ENCODE peak calls at places on chromosomes 6 and 20, in eight cellular contexts. A is heart left ventricle, H is BE2C, I is astrocyte of the spinal cord, X is MCF 10A, N is H9, K is PC-9, T is HCT116. Y is an unnamed sample.

GRCh38 chr20:24724982-24725533 is 224.0 kb upstream of the CST7 start:
- DNase-seq in A (no peak), H (no peak), I (no peak), X (no peak), N (no peak), K (no peak), T (no peak), Y (no peak)

GRCh38 chr20:35954907-35955251 is 577 bp upstream of the SCAND1 start:
- DNase-seq in A (no peak), H (no peak), I (peak; percentile 49), X (peak; percentile 36), N (no peak), K (peak; percentile 46), T (no peak), Y (no peak)

GRCh38 chr6:28212510-28213212 is 12.4 kb upstream of the ZSCAN9 start:
- DNase-seq in A (no peak), H (peak; percentile 78), I (peak; percentile 86), X (peak; percentile 90), N (peak; percentile 84), K (peak; percentile 93), T (peak; percentile 80), Y (peak; percentile 73)

GRCh38 chr6:124872361-124873065 is 89.7 kb upstream of the RNF217 start:
- DNase-seq in A (no peak), H (no peak), I (no peak), X (no peak), N (no peak), K (no peak), T (no peak), Y (no peak)

GRCh38 chr6:51855310-51856082 is 231.9 kb downstream of the PKHD1 start:
- DNase-seq in A (no peak), H (peak; percentile 63), I (peak; percentile 55), X (peak; percentile 78), N (peak; percentile 57), K (peak; percentile 54), T (peak; percentile 41), Y (peak; percentile 57)

GRCh38 chr6:5541751-5542432 is 280.6 kb downstream of the FARS2 start:
- DNase-seq in A (no peak), H (no peak), I (no peak), X (peak; percentile 11), N (peak; percentile 77), K (peak; percentile 75), T (peak; percentile 78), Y (no peak)

GRCh38 chr6:5219292-5219691 is 41.5 kb downstream of the LYRM4 start:
- DNase-seq in A (no peak), H (no peak), I (no peak), X (no peak), N (no peak), K (no peak), T (no peak), Y (no peak)

GRCh38 chr6:166910601-166911000 is 45.7 kb downstream of the RNASET2 start:
- DNase-seq in A (no peak), H (no peak), I (no peak), X (peak; percentile 49), N (no peak), K (no peak), T (no peak), Y (no peak)

GRCh38 chr6:151652338-151652737 is 155.1 kb upstream of the ESR1 start:
- DNase-seq in A (no peak), H (no peak), I (no peak), X (peak; percentile 9), N (no peak), K (no peak), T (no peak), Y (no peak)

GRCh38 chr20:23334111-23334510 is 16.5 kb upstream of the NXT1 start:
- DNase-seq in A (no peak), H (no peak), I (no peak), X (no peak), N (no peak), K (no peak), T (no peak), Y (no peak)

GRCh38 chr6:70369332-70369950 is 43.9 kb upstream of the FAM135A start:
- DNase-seq in A (peak; percentile 33), H (peak; percentile 66), I (peak; percentile 70), X (peak; percentile 73), N (peak; percentile 76), K (peak; percentile 46), T (peak; percentile 54), Y (peak; percentile 73)

GRCh38 chr6:17505062-17505476 is 95.0 kb upstream of the FAM8A1 start:
- DNase-seq in A (no peak), H (no peak), I (peak; percentile 28), X (peak; percentile 33), N (no peak), K (no peak), T (peak; percentile 27), Y (no peak)

GRCh38 chr6:53358440-53359087 is 9.8 kb upstream of the ELOVL5 start:
- DNase-seq in A (no peak), H (no peak), I (no peak), X (no peak), N (no peak), K (no peak), T (no peak), Y (no peak)

DNA sequence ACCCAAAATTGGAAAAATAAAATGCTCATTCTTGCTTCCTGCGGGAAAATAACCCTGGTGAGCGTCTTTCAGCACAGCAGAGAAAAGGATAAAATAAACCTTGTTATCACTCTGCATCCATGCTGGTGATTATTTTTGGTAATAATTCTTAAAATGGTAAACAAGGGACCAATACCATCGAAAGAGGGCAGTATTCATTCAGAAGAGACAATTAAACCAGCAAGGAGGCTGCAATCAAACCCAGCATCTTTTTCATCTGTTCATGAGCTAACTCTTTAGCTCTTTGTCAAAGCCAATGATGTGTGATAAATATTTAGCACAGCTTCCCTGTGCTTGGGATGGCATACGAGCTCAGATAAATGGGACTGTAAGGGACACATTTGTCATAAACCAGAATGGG is 34.3 kb downstream of the CDH26 start:
- DNase-seq in A (no peak), H (no peak), I (no peak), X (peak; percentile 17), N (no peak), K (peak; percentile 41), T (no peak), Y (no peak)
- TF ChIP-seq CTCF in A (no peak), H (no peak), I (no peak), X (peak; percentile 15), N (no peak), K (peak; percentile 35), T (peak; percentile 30), Y (no peak)

DNA sequence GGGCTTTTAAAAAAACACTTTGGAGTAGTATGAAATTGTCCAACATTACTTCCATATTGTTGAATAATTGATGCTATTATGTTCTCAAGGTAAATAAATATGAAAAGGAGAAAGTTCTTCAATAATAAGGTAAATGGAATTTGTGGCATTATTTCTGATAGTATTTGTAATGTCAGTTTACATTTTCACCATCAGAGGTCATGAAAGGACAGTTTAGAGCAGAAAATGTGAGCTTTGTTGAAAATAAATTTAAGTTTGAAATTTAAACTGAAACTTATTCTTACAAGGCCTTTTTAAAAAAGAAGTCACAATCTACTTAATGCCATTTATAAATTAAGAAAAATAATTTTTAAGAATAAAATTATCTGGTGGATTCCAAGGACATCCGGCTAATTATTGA is 15.8 kb upstream of the CEP162 start:
- DNase-seq in A (no peak), H (no peak), I (no peak), X (no peak), N (no peak), K (no peak), T (no peak), Y (no peak)
- TF ChIP-seq CTCF in A (no peak), H (no peak), I (no peak), X (peak; percentile 27), N (peak; percentile 36), K (peak; percentile 33), T (no peak), Y (no peak)

GRCh38 chr20:12570371-12570770 is 438.4 kb upstream of the SPTLC3 start:
- DNase-seq in A (no peak), H (peak; percentile 74), I (no peak), X (peak; percentile 69), N (peak; percentile 81), K (no peak), T (no peak), Y (peak; percentile 57)
- TF ChIP-seq CTCF in A (no peak), H (peak; percentile 94), I (peak; percentile 35), X (no peak), N (peak; percentile 89), K (peak; percentile 51), T (peak; percentile 5), Y (peak; percentile 35)

DNA sequence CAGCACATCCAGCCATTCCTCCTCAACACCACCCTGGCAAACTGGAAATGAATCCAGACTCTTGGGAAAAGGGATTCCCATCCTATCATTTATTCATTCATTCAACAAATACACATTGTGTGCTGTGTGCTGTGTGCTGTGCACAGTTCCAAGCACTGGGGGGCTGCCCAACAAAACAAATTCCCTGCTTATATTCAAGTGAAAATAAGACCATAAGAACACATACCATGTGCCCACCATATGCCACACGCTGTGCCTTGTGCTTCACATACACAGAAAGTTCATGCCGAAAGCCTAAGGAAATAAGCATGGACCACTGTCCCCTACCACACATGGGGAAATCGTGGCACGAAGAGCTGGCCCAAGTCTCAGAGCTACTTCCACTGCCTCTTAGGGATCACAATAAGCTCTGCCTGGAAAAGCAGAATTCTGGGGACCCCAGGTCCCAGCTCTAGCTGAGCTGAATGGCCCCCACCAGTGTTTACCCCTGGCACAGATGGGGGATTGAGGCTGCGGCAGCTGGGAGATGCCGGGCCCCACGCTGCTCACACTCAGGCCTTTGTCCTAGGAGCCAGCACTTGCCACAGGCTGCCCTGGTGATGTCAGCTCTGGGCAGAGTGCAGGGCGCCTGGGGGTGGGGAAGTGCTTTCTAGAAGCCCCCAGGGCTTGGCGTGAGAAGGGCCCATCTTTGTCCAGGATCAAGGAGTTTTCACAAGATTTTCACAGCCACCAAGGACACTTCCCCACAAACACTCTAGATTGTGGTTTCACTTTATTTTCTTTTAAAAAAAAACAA is 99.6 kb downstream of the PREX1 start:
- DNase-seq in A (no peak), H (no peak), I (no peak), X (no peak), N (no peak), K (no peak), T (no peak), Y (no peak)
- TF ChIP-seq CTCF in A (no peak), H (no peak), I (no peak), X (no peak), N (no peak), K (no peak), T (no peak), Y (no peak)

GRCh38 chr6:56043076-56043475 is 167.7 kb upstream of the BMP5 start:
- DNase-seq in A (no peak), H (no peak), I (no peak), X (no peak), N (no peak), K (no peak), T (no peak), Y (no peak)
- TF ChIP-seq CTCF in A (no peak), H (no peak), I (no peak), X (no peak), N (no peak), K (no peak), T (no peak), Y (no peak)

DNA sequence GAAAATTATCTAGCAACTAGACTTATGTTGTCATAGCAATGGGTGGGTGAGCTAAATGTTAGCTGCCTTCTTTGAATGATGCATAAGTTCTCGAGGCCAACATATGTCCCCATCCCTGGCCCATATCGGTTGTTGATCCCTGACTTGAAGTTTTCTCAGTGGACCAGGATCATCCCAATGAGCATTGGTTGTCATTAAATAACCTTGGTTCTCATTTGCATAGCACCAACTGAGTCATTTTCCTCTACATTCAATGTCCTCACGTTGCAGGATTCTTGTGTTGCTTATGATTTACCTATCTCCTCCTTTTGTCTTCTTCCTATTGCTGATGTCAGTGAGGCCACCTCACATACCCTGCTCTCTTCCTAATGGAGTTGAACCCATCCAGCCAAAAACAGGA is 12.1 kb upstream of the AHCY start:
- DNase-seq in A (no peak), H (no peak), I (no peak), X (no peak), N (no peak), K (peak; percentile 43), T (no peak), Y (no peak)
- TF ChIP-seq CTCF in A (no peak), H (no peak), I (no peak), X (no peak), N (no peak), K (no peak), T (no peak), Y (no peak)

Y was measured in endothelial cell.